ENCODE peak calls at places on chromosomes 11 and 22, in seven cellular contexts. One of them, this sample, is unnamed.

GRCh38 chr11:134613646-134614045 is 201.6 kb upstream of the B3GAT1 start:
- DNase-seq in nephron progenitor cell: no peak
- DNase-seq in Caco-2: no peak
- DNase-seq in GM13977: no peak
- DNase-seq in colonic mucosa: no peak
- DNase-seq in IMR-90: no peak
- DNase-seq in thoracic aorta: no peak
- DNase-seq in this sample: no peak

GRCh38 chr11:65452806-65453490 is 30.4 kb downstream of the NEAT1 start:
- DNase-seq in thoracic aorta: no peak
- DNase-seq in nephron progenitor cell: no peak
- DNase-seq in IMR-90: peak
- DNase-seq in GM13977: no peak
- DNase-seq in colonic mucosa: no peak
- DNase-seq in Caco-2: no peak
- DNase-seq in this sample: no peak

GRCh38 chr11:46122955-46123354 is 1.7 kb upstream of the PHF21A start:
- DNase-seq in colonic mucosa: no peak
- DNase-seq in nephron progenitor cell: no peak
- DNase-seq in GM13977: no peak
- DNase-seq in IMR-90: peak
- DNase-seq in Caco-2: no peak
- DNase-seq in thoracic aorta: no peak
- DNase-seq in this sample: no peak

GRCh38 chr11:44954051-44954906 is 3.6 kb upstream of the TP53I11 start:
- DNase-seq in colonic mucosa: no peak
- DNase-seq in GM13977: no peak
- DNase-seq in Caco-2: no peak
- DNase-seq in thoracic aorta: no peak
- DNase-seq in IMR-90: no peak
- DNase-seq in nephron progenitor cell: no peak
- DNase-seq in this sample: no peak

GRCh38 chr11:65575568-65576231 is at the start of gene EHBP1L1:
- DNase-seq in thoracic aorta: no peak
- DNase-seq in IMR-90: peak
- DNase-seq in colonic mucosa: peak
- DNase-seq in GM13977: peak
- DNase-seq in Caco-2: peak
- DNase-seq in nephron progenitor cell: peak
- DNase-seq in this sample: no peak

GRCh38 chr11:19793356-19793755 is 80.7 kb downstream of the NAV2 start:
- DNase-seq in GM13977: no peak
- DNase-seq in thoracic aorta: no peak
- DNase-seq in nephron progenitor cell: no peak
- DNase-seq in Caco-2: no peak
- DNase-seq in IMR-90: no peak
- DNase-seq in colonic mucosa: peak
- DNase-seq in this sample: no peak

GRCh38 chr11:5362017-5362625 is 10.8 kb downstream of the OR51B6 start:
- DNase-seq in IMR-90: peak
- DNase-seq in GM13977: no peak
- DNase-seq in colonic mucosa: no peak
- DNase-seq in nephron progenitor cell: no peak
- DNase-seq in Caco-2: no peak
- DNase-seq in thoracic aorta: no peak
- DNase-seq in this sample: no peak

GRCh38 chr11:47280099-47280498 is 10.2 kb downstream of the MADD start:
- DNase-seq in thoracic aorta: no peak
- DNase-seq in Caco-2: no peak
- DNase-seq in IMR-90: no peak
- DNase-seq in GM13977: no peak
- DNase-seq in colonic mucosa: no peak
- DNase-seq in nephron progenitor cell: no peak
- DNase-seq in this sample: no peak

GRCh38 chr22:44574057-44574456 is 76.0 kb upstream of the RTL6 start:
- DNase-seq in colonic mucosa: no peak
- DNase-seq in nephron progenitor cell: no peak
- DNase-seq in IMR-90: peak
- DNase-seq in thoracic aorta: peak
- DNase-seq in GM13977: no peak
- DNase-seq in Caco-2: no peak
- DNase-seq in this sample: no peak

GRCh38 chr11:112087212-112087611 is 539 bp downstream of the SDHD start:
- DNase-seq in thoracic aorta: no peak
- DNase-seq in IMR-90: no peak
- DNase-seq in nephron progenitor cell: peak
- DNase-seq in Caco-2: no peak
- DNase-seq in colonic mucosa: peak
- DNase-seq in GM13977: no peak
- DNase-seq in this sample: no peak

GRCh38 chr11:114166897-114167323 is 107.4 kb downstream of the ZBTB16 start:
- DNase-seq in Caco-2: no peak
- DNase-seq in GM13977: no peak
- DNase-seq in nephron progenitor cell: no peak
- DNase-seq in IMR-90: peak
- DNase-seq in colonic mucosa: no peak
- DNase-seq in thoracic aorta: no peak
- DNase-seq in this sample: no peak

GRCh38 chr11:14185461-14185860 is 173.5 kb downstream of the RRAS2 start:
- DNase-seq in Caco-2: no peak
- DNase-seq in colonic mucosa: no peak
- DNase-seq in GM13977: no peak
- DNase-seq in thoracic aorta: no peak
- DNase-seq in IMR-90: no peak
- DNase-seq in nephron progenitor cell: no peak
- DNase-seq in this sample: no peak

GRCh38 chr22:36461665-36462474 is 19.6 kb downstream of the TXN2 start:
- DNase-seq in colonic mucosa: no peak
- DNase-seq in GM13977: no peak
- DNase-seq in thoracic aorta: peak
- DNase-seq in Caco-2: peak
- DNase-seq in IMR-90: peak
- DNase-seq in nephron progenitor cell: peak
- DNase-seq in this sample: peak

GRCh38 chr11:111707039-111707690 is 59.0 kb downstream of the PPP2R1B start:
- DNase-seq in GM13977: no peak
- DNase-seq in nephron progenitor cell: no peak
- DNase-seq in IMR-90: peak
- DNase-seq in colonic mucosa: peak
- DNase-seq in Caco-2: peak
- DNase-seq in thoracic aorta: no peak
- DNase-seq in this sample: no peak

GRCh38 chr11:120121914-120122473 is 15.9 kb downstream of the TRIM29 start:
- DNase-seq in thoracic aorta: no peak
- DNase-seq in GM13977: no peak
- DNase-seq in IMR-90: no peak
- DNase-seq in colonic mucosa: no peak
- DNase-seq in Caco-2: peak
- DNase-seq in nephron progenitor cell: no peak
- DNase-seq in this sample: no peak

GRCh38 chr11:70073188-70073817 is 4.8 kb upstream of the ANO1 start:
- DNase-seq in colonic mucosa: no peak
- DNase-seq in GM13977: no peak
- DNase-seq in Caco-2: no peak
- DNase-seq in nephron progenitor cell: no peak
- DNase-seq in IMR-90: peak
- DNase-seq in thoracic aorta: no peak
- DNase-seq in this sample: no peak

GRCh38 chr11:6357222-6357621 is 33.1 kb upstream of the SMPD1 start:
- DNase-seq in colonic mucosa: peak
- DNase-seq in Caco-2: no peak
- DNase-seq in thoracic aorta: peak
- DNase-seq in nephron progenitor cell: no peak
- DNase-seq in IMR-90: peak
- DNase-seq in GM13977: no peak
- DNase-seq in this sample: no peak

GRCh38 chr22:39392341-39392948 is 7.1 kb upstream of the TAB1 start:
- DNase-seq in thoracic aorta: no peak
- DNase-seq in nephron progenitor cell: no peak
- DNase-seq in colonic mucosa: no peak
- DNase-seq in IMR-90: no peak
- DNase-seq in Caco-2: peak
- DNase-seq in GM13977: no peak
- DNase-seq in this sample: no peak

GRCh38 chr11:26134481-26135355 is 197.2 kb upstream of the ANO3 start:
- DNase-seq in GM13977: no peak
- DNase-seq in colonic mucosa: no peak
- DNase-seq in thoracic aorta: no peak
- DNase-seq in nephron progenitor cell: peak
- DNase-seq in IMR-90: peak
- DNase-seq in Caco-2: peak
- DNase-seq in this sample: no peak

GRCh38 chr11:113176971-113177370 is 137.4 kb upstream of the TTC12 start:
- DNase-seq in colonic mucosa: no peak
- DNase-seq in nephron progenitor cell: no peak
- DNase-seq in thoracic aorta: no peak
- DNase-seq in IMR-90: no peak
- DNase-seq in GM13977: no peak
- DNase-seq in Caco-2: no peak
- DNase-seq in this sample: no peak

GRCh38 chr11:82194521-82194920 is 539.1 kb downstream of the FAM181B start:
- DNase-seq in nephron progenitor cell: no peak
- DNase-seq in GM13977: no peak
- DNase-seq in Caco-2: no peak
- DNase-seq in colonic mucosa: no peak
- DNase-seq in thoracic aorta: no peak
- DNase-seq in IMR-90: no peak
- DNase-seq in this sample: no peak

GRCh38 chr11:62710001-62710345 is 2.5 kb downstream of the GNG3 start:
- DNase-seq in GM13977: peak
- DNase-seq in Caco-2: no peak
- DNase-seq in nephron progenitor cell: no peak
- DNase-seq in colonic mucosa: peak
- DNase-seq in IMR-90: no peak
- DNase-seq in thoracic aorta: no peak
- DNase-seq in this sample: no peak

GRCh38 chr11:44493383-44493782 is 72.1 kb upstream of the CD82 start:
- DNase-seq in thoracic aorta: no peak
- DNase-seq in IMR-90: no peak
- DNase-seq in nephron progenitor cell: no peak
- DNase-seq in colonic mucosa: no peak
- DNase-seq in GM13977: no peak
- DNase-seq in Caco-2: no peak
- DNase-seq in this sample: no peak

GRCh38 chr11:112320668-112321067 is 60.0 kb upstream of the PLET1 start:
- DNase-seq in IMR-90: peak
- DNase-seq in nephron progenitor cell: no peak
- DNase-seq in GM13977: no peak
- DNase-seq in thoracic aorta: peak
- DNase-seq in colonic mucosa: peak
- DNase-seq in Caco-2: no peak
- DNase-seq in this sample: no peak

GRCh38 chr22:42114721-42115120 is 15.9 kb downstream of the CYP2D6 start:
- DNase-seq in GM13977: no peak
- DNase-seq in colonic mucosa: no peak
- DNase-seq in IMR-90: peak
- DNase-seq in Caco-2: peak
- DNase-seq in nephron progenitor cell: no peak
- DNase-seq in thoracic aorta: no peak
- DNase-seq in this sample: no peak
- TF ChIP-seq CTCF in GM13977: no peak
- TF ChIP-seq CTCF in colonic mucosa: no peak
- TF ChIP-seq CTCF in IMR-90: peak
- TF ChIP-seq CTCF in Caco-2: peak
- TF ChIP-seq CTCF in nephron progenitor cell: no peak
- TF ChIP-seq CTCF in thoracic aorta: no peak
- TF ChIP-seq CTCF in this sample: peak

GRCh38 chr11:66868082-66868725 is 11.3 kb downstream of the LRFN4 start:
- DNase-seq in nephron progenitor cell: no peak
- DNase-seq in Caco-2: no peak
- DNase-seq in GM13977: no peak
- DNase-seq in IMR-90: no peak
- DNase-seq in thoracic aorta: no peak
- DNase-seq in colonic mucosa: no peak
- DNase-seq in this sample: no peak
- TF ChIP-seq CTCF in nephron progenitor cell: no peak
- TF ChIP-seq CTCF in Caco-2: no peak
- TF ChIP-seq CTCF in GM13977: no peak
- TF ChIP-seq CTCF in IMR-90: no peak
- TF ChIP-seq CTCF in thoracic aorta: no peak
- TF ChIP-seq CTCF in colonic mucosa: no peak
- TF ChIP-seq CTCF in this sample: no peak

GRCh38 chr11:89504270-89504669 is 13.1 kb upstream of the NOX4 start:
- DNase-seq in nephron progenitor cell: no peak
- DNase-seq in colonic mucosa: no peak
- DNase-seq in thoracic aorta: no peak
- DNase-seq in Caco-2: no peak
- DNase-seq in GM13977: no peak
- DNase-seq in IMR-90: no peak
- DNase-seq in this sample: no peak
- TF ChIP-seq CTCF in nephron progenitor cell: no peak
- TF ChIP-seq CTCF in colonic mucosa: no peak
- TF ChIP-seq CTCF in thoracic aorta: no peak
- TF ChIP-seq CTCF in Caco-2: no peak
- TF ChIP-seq CTCF in GM13977: no peak
- TF ChIP-seq CTCF in IMR-90: no peak
- TF ChIP-seq CTCF in this sample: no peak

GRCh38 chr11:33987975-33988580 is 63.5 kb upstream of the CAPRIN1 start:
- DNase-seq in GM13977: peak
- DNase-seq in nephron progenitor cell: peak
- DNase-seq in thoracic aorta: peak
- DNase-seq in colonic mucosa: peak
- DNase-seq in Caco-2: peak
- DNase-seq in IMR-90: peak
- DNase-seq in this sample: peak

GRCh38 chr11:33980896-33981295 is 70.6 kb upstream of the CAPRIN1 start:
- DNase-seq in thoracic aorta: no peak
- DNase-seq in IMR-90: no peak
- DNase-seq in Caco-2: no peak
- DNase-seq in colonic mucosa: no peak
- DNase-seq in GM13977: no peak
- DNase-seq in nephron progenitor cell: no peak
- DNase-seq in this sample: no peak

GRCh38 chr11:33987545-33987944 is 64.0 kb upstream of the CAPRIN1 start:
- DNase-seq in IMR-90: no peak
- DNase-seq in Caco-2: no peak
- DNase-seq in nephron progenitor cell: no peak
- DNase-seq in thoracic aorta: no peak
- DNase-seq in colonic mucosa: no peak
- DNase-seq in GM13977: no peak
- DNase-seq in this sample: no peak

GRCh38 chr11:33982661-33983060 is 68.9 kb upstream of the CAPRIN1 start:
- DNase-seq in nephron progenitor cell: no peak
- DNase-seq in GM13977: no peak
- DNase-seq in thoracic aorta: no peak
- DNase-seq in Caco-2: no peak
- DNase-seq in IMR-90: no peak
- DNase-seq in colonic mucosa: no peak
- DNase-seq in this sample: no peak

GRCh38 chr11:33984682-33985389 is 66.7 kb upstream of the CAPRIN1 start:
- DNase-seq in IMR-90: no peak
- DNase-seq in nephron progenitor cell: no peak
- DNase-seq in thoracic aorta: no peak
- DNase-seq in GM13977: no peak
- DNase-seq in Caco-2: no peak
- DNase-seq in colonic mucosa: no peak
- DNase-seq in this sample: no peak
- TF ChIP-seq CTCF in IMR-90: peak
- TF ChIP-seq CTCF in nephron progenitor cell: no peak
- TF ChIP-seq CTCF in thoracic aorta: no peak
- TF ChIP-seq CTCF in GM13977: no peak
- TF ChIP-seq CTCF in Caco-2: no peak
- TF ChIP-seq CTCF in colonic mucosa: no peak
- TF ChIP-seq CTCF in this sample: no peak

GRCh38 chr11:18384157-18384641 is 10.2 kb upstream of the LDHA start:
- DNase-seq in thoracic aorta: peak
- DNase-seq in nephron progenitor cell: peak
- DNase-seq in GM13977: no peak
- DNase-seq in Caco-2: peak
- DNase-seq in IMR-90: peak
- DNase-seq in colonic mucosa: peak
- DNase-seq in this sample: no peak
- TF ChIP-seq CTCF in thoracic aorta: no peak
- TF ChIP-seq CTCF in nephron progenitor cell: no peak
- TF ChIP-seq CTCF in GM13977: no peak
- TF ChIP-seq CTCF in Caco-2: no peak
- TF ChIP-seq CTCF in IMR-90: no peak
- TF ChIP-seq CTCF in colonic mucosa: no peak
- TF ChIP-seq CTCF in this sample: no peak

This sample was measured in progenitor cell of endocrine pancreas.